ENCODE peak calls at places on chromosomes 12 and 14, in five cellular contexts. V, F, C, W and K are unnamed samples.

GRCh38 chr12:73361156-73361866 is 1089.1 kb downstream of the TRHDE start:
- DNase-seq in F (no peak), C (no peak), W (no peak), V (no peak), K (no peak)

GRCh38 chr12:106138646-106139421 is at the start of gene NUAK1:
- DNase-seq in W (peak), F (peak), C (peak), V (no peak), K (peak)

GRCh38 chr14:99560946-99561683 is 42.9 kb downstream of the CCDC85C start:
- DNase-seq in V (no peak), W (no peak), F (no peak), C (no peak), K (no peak)

GRCh38 chr12:131471946-131472732 is 238.8 kb upstream of the SFSWAP start:
- DNase-seq in V (no peak), C (no peak), F (no peak), W (no peak), K (no peak)

GRCh38 chr12:18141583-18141982 is 51.6 kb upstream of the RERGL start:
- DNase-seq in C (no peak), V (no peak), W (peak), F (peak), K (no peak)

GRCh38 chr12:77842430-77842829 is 11.7 kb downstream of the NAV3 start:
- DNase-seq in F (peak), C (no peak), W (no peak), V (no peak), K (no peak)

GRCh38 chr12:47080725-47081502 is 1.2 kb upstream of the AMIGO2 start:
- DNase-seq in V (peak), W (peak), C (peak), F (peak), K (peak)

GRCh38 chr12:132886529-132887477 is 602 bp downstream of the CHFR start:
- DNase-seq in V (no peak), W (peak), F (no peak), C (peak), K (no peak)

GRCh38 chr12:6039894-6040601 is 84.4 kb downstream of the VWF start:
- DNase-seq in V (no peak), W (peak), F (peak), C (peak), K (peak)

GRCh38 chr14:79090781-79091180 is 920.6 kb downstream of the NRXN3 start:
- DNase-seq in W (no peak), F (no peak), C (no peak), V (no peak), K (no peak)

GRCh38 chr12:105835505-105835904 is 303.2 kb downstream of the NUAK1 start:
- DNase-seq in C (no peak), F (no peak), V (no peak), W (no peak), K (no peak)

GRCh38 chr12:4134434-4134762 is 139.2 kb upstream of the CCND2 start:
- DNase-seq in V (no peak), C (no peak), F (no peak), W (no peak), K (no peak)

GRCh38 chr12:101564912-101565311 is 29.9 kb upstream of the MYBPC1 start:
- DNase-seq in W (peak), C (no peak), V (no peak), F (no peak), K (no peak)

GRCh38 chr14:40981247-40981646 is 625.4 kb upstream of the LRFN5 start:
- DNase-seq in V (no peak), C (no peak), F (no peak), W (no peak), K (no peak)

GRCh38 chr14:44963775-44964380 is 1.9 kb downstream of the TOGARAM1 start:
- DNase-seq in F (no peak), V (no peak), W (peak), C (no peak), K (no peak)

GRCh38 chr12:124551268-124552144 is 15.9 kb downstream of the NCOR2 start:
- DNase-seq in C (peak), V (no peak), F (no peak), W (no peak), K (no peak)

GRCh38 chr12:16685107-16685506 is 79.1 kb upstream of the LMO3 start:
- DNase-seq in W (no peak), C (peak), V (no peak), F (no peak), K (no peak)

GRCh38 chr12:74980510-74980909 is 229.1 kb downstream of the KCNC2 start:
- DNase-seq in C (no peak), W (no peak), V (no peak), F (peak), K (peak)

GRCh38 chr14:102899516-102899900 is 23.0 kb upstream of the AMN start:
- DNase-seq in W (no peak), C (no peak), F (no peak), V (no peak), K (no peak)

GRCh38 chr12:32124637-32125036 is 18.0 kb downstream of the BICD1 start:
- DNase-seq in F (no peak), V (no peak), W (no peak), C (no peak), K (no peak)

GRCh38 chr14:94028450-94028826 is 2.3 kb downstream of the OTUB2 start:
- DNase-seq in F (peak), W (peak), C (peak), V (no peak), K (no peak)

GRCh38 chr12:121494093-121494787 is 86.6 kb downstream of the KDM2B start:
- DNase-seq in V (peak), C (peak), F (peak), W (peak), K (peak)

GRCh38 chr12:6919588-6919987 is 5.2 kb downstream of the ENO2 start:
- DNase-seq in V (no peak), W (no peak), C (no peak), F (no peak), K (no peak)

GRCh38 chr14:61226015-61226654 is 55.0 kb downstream of the TMEM30B start:
- DNase-seq in W (no peak), F (no peak), C (peak), V (no peak), K (no peak)

GRCh38 chr12:44875954-44876553 is at the start of gene NELL2:
- DNase-seq in W (peak), V (peak), F (peak), C (no peak), K (peak)

GRCh38 chr12:100391856-100392255 is 35.0 kb downstream of the SLC17A8 start:
- DNase-seq in W (peak), V (no peak), C (no peak), F (no peak), K (peak)

GRCh38 chr14:71371711-71372396 is 464.6 kb downstream of the PCNX1 start:
- DNase-seq in W (peak), F (peak), C (peak), V (no peak), K (peak)

GRCh38 chr12:93699271-93700141 is 22.3 kb downstream of the CRADD start:
- DNase-seq in F (no peak), C (peak), W (peak), V (no peak), K (no peak)